ENCODE peak calls at places on chromosomes 1 and 21, in eight cellular contexts. D, X, U, L, S, W, A and N are unnamed samples.

GRCh38 chr1:22107126-22107525 is 35.8 kb downstream of the WNT4 start:
- DNase-seq in U (no peak), S (no peak), A (peak; percentile 81), L (peak; percentile 22), D (no peak), X (no peak), W (no peak), N (no peak)

GRCh38 chr1:236862231-236862591 is 67.1 kb downstream of the MTR start:
- DNase-seq in L (no peak), D (no peak), X (no peak), W (no peak), A (no peak), S (no peak), U (no peak), N (no peak)

GRCh38 chr1:87478231-87478630 is 149.6 kb downstream of the LMO4 start:
- DNase-seq in D (peak; percentile 69), U (no peak), W (peak; percentile 23), A (peak; percentile 42), X (no peak), S (no peak), L (peak; percentile 23), N (no peak)

GRCh38 chr1:85224734-85225623 is 24.2 kb upstream of the SYDE2 start:
- DNase-seq in X (peak; percentile 73), D (peak; percentile 90), L (no peak), W (no peak), U (peak; percentile 61), A (no peak), S (no peak), N (no peak)

GRCh38 chr21:25079053-25079452 is 528.2 kb downstream of the MRPL39 start:
- DNase-seq in L (no peak), A (no peak), U (no peak), D (no peak), W (no peak), S (no peak), X (no peak), N (no peak)

GRCh38 chr21:29185172-29185571 is 54.7 kb downstream of the MAP3K7CL start:
- DNase-seq in S (no peak), L (no peak), U (no peak), A (no peak), D (no peak), W (no peak), X (no peak), N (no peak)

GRCh38 chr1:18681423-18681835 is 50.8 kb downstream of the PAX7 start:
- DNase-seq in D (peak; percentile 81), L (peak; percentile 31), A (peak; percentile 26), S (no peak), U (peak; percentile 32), X (peak; percentile 79), W (peak; percentile 25), N (no peak)

GRCh38 chr1:20466231-20466630 is 19.8 kb downstream of the CAMK2N1 start:
- DNase-seq in A (no peak), W (no peak), L (no peak), D (no peak), U (no peak), S (no peak), X (no peak), N (no peak)

GRCh38 chr1:88917321-88918025 is 26.1 kb upstream of the GTF2B start:
- DNase-seq in D (no peak), X (no peak), S (no peak), L (peak; percentile 5), W (no peak), A (no peak), U (no peak), N (no peak)

GRCh38 chr1:13549521-13549920 is 34.1 kb upstream of the PDPN start:
- DNase-seq in X (no peak), S (no peak), W (no peak), D (peak; percentile 29), L (no peak), U (no peak), A (no peak), N (no peak)

GRCh38 chr1:156525856-156526479 is 25.4 kb upstream of the MEF2D start:
- DNase-seq in W (no peak), A (no peak), S (no peak), L (no peak), U (no peak), X (no peak), D (peak; percentile 65), N (no peak)

GRCh38 chr1:156523801-156524480 is 23.4 kb upstream of the MEF2D start:
- DNase-seq in D (no peak), A (no peak), W (no peak), X (no peak), S (no peak), U (no peak), L (no peak), N (no peak)

GRCh38 chr1:156527584-156527983 is 27.0 kb upstream of the MEF2D start:
- DNase-seq in W (no peak), X (no peak), A (no peak), U (no peak), L (no peak), S (no peak), D (no peak), N (no peak)

GRCh38 chr1:156524481-156524869 is 23.9 kb upstream of the MEF2D start:
- DNase-seq in X (no peak), W (no peak), U (no peak), L (no peak), A (no peak), D (no peak), S (no peak), N (no peak)

DNA sequence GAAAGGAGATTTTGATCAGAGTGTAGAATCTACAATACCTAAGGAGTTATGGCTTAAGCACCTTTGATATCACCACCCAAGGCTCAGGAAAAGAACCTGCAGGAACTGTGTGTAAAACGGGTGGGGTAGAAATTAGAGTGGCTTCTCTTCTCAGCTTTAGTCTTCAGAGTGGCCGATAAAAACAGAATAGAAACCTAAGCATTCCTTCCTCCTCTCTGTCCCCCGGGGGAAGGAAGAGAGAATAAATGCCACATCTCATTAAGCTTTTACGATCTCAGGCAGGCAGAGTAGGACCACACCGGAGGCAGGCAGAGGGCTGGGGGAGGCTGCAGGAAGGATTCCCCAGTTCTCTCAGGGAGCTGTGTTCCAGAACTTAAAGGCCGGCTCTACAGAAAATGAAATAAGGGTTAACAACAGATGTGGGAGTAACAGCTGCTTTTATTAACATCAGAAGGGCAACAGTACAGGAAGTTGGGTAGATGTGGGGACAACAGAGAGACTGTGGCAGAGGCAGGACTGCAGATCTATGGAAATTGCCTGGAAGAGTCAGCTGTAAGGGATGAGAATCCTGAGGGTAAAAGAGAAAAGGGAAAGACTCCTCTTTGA is 24.5 kb upstream of the MEF2D start:
- DNase-seq in A (no peak), W (no peak), S (no peak), X (no peak), L (no peak), U (no peak), D (no peak), N (no peak)
- H3K4me3 ChIP-seq in A (no peak overlapping the region), W (no peak overlapping the region), S (no peak overlapping the region), X (no peak overlapping the region), L (no peak overlapping the region), U (no peak overlapping the region), D (no peak overlapping the region), N (no peak overlapping the region)

GRCh38 chr1:203049077-203049476 is 22.8 kb downstream of the PPFIA4 start:
- DNase-seq in S (no peak), A (no peak), W (no peak), L (no peak), X (no peak), D (no peak), U (no peak), N (no peak)

GRCh38 chr1:203049576-203050180 is 23.4 kb downstream of the PPFIA4 start:
- DNase-seq in X (no peak), A (no peak), D (no peak), L (no peak), W (no peak), U (no peak), S (no peak), N (no peak)

GRCh38 chr1:203048086-203048485 is 21.8 kb downstream of the PPFIA4 start:
- DNase-seq in W (no peak), L (no peak), S (no peak), U (no peak), X (no peak), A (no peak), D (no peak), N (no peak)

GRCh38 chr1:203046984-203047630 is 20.8 kb downstream of the PPFIA4 start:
- DNase-seq in W (peak; percentile 76), S (no peak), D (no peak), A (peak; percentile 86), U (no peak), X (peak; percentile 61), L (peak; percentile 85), N (no peak)

GRCh38 chr1:203048555-203049051 is 22.3 kb downstream of the PPFIA4 start:
- DNase-seq in X (peak; percentile 65), S (no peak), A (no peak), L (no peak), W (no peak), U (no peak), D (peak; percentile 84), N (no peak)
- TF ChIP-seq CTCF in X (no peak), S (no peak), A (no peak), L (no peak), W (no peak), U (no peak), D (peak; percentile 25), N (no peak)

DNA sequence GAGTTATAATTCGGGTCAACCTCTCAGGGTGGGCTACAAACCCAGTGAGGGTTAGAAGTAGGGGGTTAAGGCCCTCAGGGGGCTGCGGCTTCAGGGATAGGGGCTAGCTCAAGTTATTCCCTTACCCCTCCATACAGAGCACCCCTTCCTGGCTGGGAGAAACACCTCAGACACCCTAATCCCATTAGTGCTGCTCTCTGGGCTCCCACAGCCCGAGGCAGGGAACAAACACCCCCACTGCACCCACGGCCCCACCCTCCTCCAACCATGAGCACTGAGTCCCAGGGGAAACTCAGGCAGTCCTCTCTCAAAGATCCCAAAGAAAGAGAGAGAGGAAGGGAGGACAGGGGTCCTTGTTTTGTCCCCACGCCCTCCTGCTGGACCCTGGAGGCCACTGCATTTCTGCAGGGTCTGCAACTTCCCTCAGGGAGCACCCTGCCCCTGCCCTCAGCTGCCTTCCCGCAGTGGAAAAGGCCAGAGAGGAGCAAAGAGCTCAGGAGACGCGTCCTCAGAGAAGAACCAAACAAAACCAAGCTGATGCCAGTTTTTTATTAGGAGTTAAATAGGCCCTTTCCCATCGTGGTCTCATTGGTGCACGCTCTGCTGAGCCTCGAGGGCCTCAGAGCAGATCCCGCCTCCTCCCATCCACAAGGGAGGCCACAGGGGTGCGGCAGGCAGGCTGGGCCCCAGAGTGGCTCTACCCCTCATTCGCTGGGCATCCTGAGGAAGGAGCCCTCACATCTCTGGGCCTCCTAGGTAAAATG is 1.4 kb upstream of the S100A4 start:
- DNase-seq in U (no peak), L (no peak), A (no peak), X (no peak), S (no peak), D (no peak), W (no peak), N (no peak)
- H3K4me3 ChIP-seq in U (no peak overlapping the region), L (peak overlapping the region; percentile 73), A (no peak overlapping the region), X (no peak overlapping the region), S (no peak overlapping the region), D (no peak overlapping the region), W (no peak overlapping the region), N (no peak overlapping the region)

DNA sequence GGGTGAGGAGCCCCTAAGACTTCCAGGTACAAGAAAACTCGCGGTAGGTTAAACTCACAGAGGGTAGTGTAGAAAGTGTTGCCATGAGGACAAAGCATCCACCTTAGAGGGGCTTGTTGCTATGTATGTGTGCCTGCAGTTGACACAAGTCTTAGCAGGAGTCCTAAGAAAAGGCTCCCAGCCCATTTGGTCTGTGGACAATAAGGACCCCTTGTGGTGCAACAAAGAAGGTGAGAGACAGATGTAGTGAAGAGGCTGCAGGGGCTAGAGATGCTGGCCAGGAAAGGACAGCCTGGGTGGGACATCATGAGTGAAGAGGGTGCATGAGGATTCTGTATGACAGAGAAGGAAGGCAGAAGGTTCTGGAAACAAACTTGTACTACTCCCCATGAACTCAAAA is 36.3 kb upstream of the IL10 start:
- DNase-seq in A (peak; percentile 43), W (peak; percentile 66), D (peak; percentile 67), L (peak; percentile 55), X (peak; percentile 41), U (no peak), S (peak; percentile 33), N (no peak)
- TF ChIP-seq CTCF in A (peak; percentile 44), W (peak; percentile 52), D (peak; percentile 84), L (peak; percentile 48), X (peak; percentile 33), U (peak; percentile 5), S (peak; percentile 67), N (peak; percentile 57)